ENCODE peak calls at places on chromosomes 12 and 14, in ten cellular contexts. J is sigmoid colon, S is A549, L is HepG2, M is tibial nerve, Y is esophagus muscularis mucosa, H is transverse colon, P is ovary, A is stomach, K is H1. B is an unnamed sample.

GRCh38 chr12:105369014-105369413 is 38.5 kb downstream of the C12orf75 start:
- DNase-seq in Y (no peak), M (no peak), J (no peak), S (no peak), A (no peak), P (no peak), H (no peak), K (no peak), L (no peak), B (no peak)

GRCh38 chr12:108430926-108431325 is 84.2 kb upstream of the FICD start:
- DNase-seq in L (no peak), S (no peak), K (no peak), Y (no peak), P (no peak), A (no peak), J (no peak), H (no peak), M (no peak), B (no peak)

GRCh38 chr12:108793756-108794441 is 62.6 kb upstream of the CORO1C start:
- DNase-seq in P (no peak), S (no peak), H (peak), L (peak), Y (no peak), M (no peak), K (no peak), A (no peak), J (peak), B (no peak)

GRCh38 chr12:60266381-60266852 is 670.6 kb downstream of the SLC16A7 start:
- DNase-seq in P (no peak), H (no peak), A (no peak), M (no peak), L (peak), S (peak), J (no peak), Y (no peak), K (no peak), B (no peak)

GRCh38 chr14:105484069-105484996 is 2.4 kb upstream of the CRIP1 start:
- DNase-seq in J (no peak), A (no peak), M (no peak), Y (no peak), L (no peak), K (peak), P (no peak), H (no peak), S (no peak), B (peak)

GRCh38 chr12:57621497-57622292 is 10.5 kb downstream of the ARHGEF25 start:
- DNase-seq in S (peak), Y (no peak), A (peak), M (no peak), P (peak), K (peak), L (no peak), H (peak), J (peak), B (peak)

GRCh38 chr12:131810672-131811071 is 17.5 kb upstream of the MMP17 start:
- DNase-seq in L (no peak), S (no peak), H (no peak), Y (no peak), J (no peak), P (no peak), M (no peak), A (no peak), K (no peak), B (no peak)

GRCh38 chr12:69662764-69663163 is 36.3 kb downstream of the BEST3 start:
- DNase-seq in J (no peak), P (no peak), H (no peak), S (no peak), L (no peak), Y (no peak), K (no peak), M (no peak), A (no peak), B (no peak)

GRCh38 chr14:60648169-60648933 is 926 bp downstream of the SIX1 start:
- DNase-seq in M (no peak), L (no peak), J (no peak), H (no peak), P (no peak), S (peak), A (no peak), K (no peak), Y (no peak), B (peak)

GRCh38 chr12:50765325-50765911 is 1.5 kb downstream of the ATF1 start:
- DNase-seq in Y (no peak), L (peak), M (no peak), H (peak), A (peak), S (peak), J (no peak), K (no peak), P (no peak), B (peak)

GRCh38 chr14:89214221-89214965 is 202.6 kb downstream of the FOXN3 start:
- DNase-seq in P (no peak), S (peak), K (no peak), L (peak), M (no peak), Y (no peak), H (peak), J (no peak), A (peak), B (no peak)

GRCh38 chr12:21823581-21823980 is 49.1 kb upstream of the KCNJ8 start:
- DNase-seq in L (no peak), J (peak), S (no peak), A (no peak), M (peak), K (peak), P (peak), H (no peak), Y (no peak), B (peak)

GRCh38 chr12:27998170-27999110 is 25.9 kb upstream of the PTHLH start:
- DNase-seq in L (no peak), Y (no peak), S (no peak), H (no peak), P (no peak), A (no peak), J (no peak), K (no peak), M (no peak), B (no peak)

GRCh38 chr12:122200541-122201175 is 2.9 kb upstream of the B3GNT4 start:
- DNase-seq in L (no peak), K (no peak), M (no peak), P (no peak), H (no peak), Y (no peak), S (no peak), A (no peak), J (no peak), B (peak)

GRCh38 chr12:122202017-122202416 is 1.5 kb upstream of the B3GNT4 start:
- DNase-seq in Y (no peak), L (no peak), H (no peak), P (no peak), M (no peak), S (no peak), A (no peak), K (no peak), J (no peak), B (no peak)

GRCh38 chr12:122203301-122203967 is at the start of gene B3GNT4:
- DNase-seq in J (no peak), S (peak), M (no peak), K (peak), H (peak), Y (no peak), A (peak), L (no peak), P (peak), B (peak)

GRCh38 chr12:122199484-122200355 is 3.8 kb upstream of the B3GNT4 start:
- DNase-seq in Y (no peak), S (no peak), H (no peak), K (no peak), J (no peak), M (no peak), P (no peak), L (no peak), A (no peak), B (no peak)

DNA sequence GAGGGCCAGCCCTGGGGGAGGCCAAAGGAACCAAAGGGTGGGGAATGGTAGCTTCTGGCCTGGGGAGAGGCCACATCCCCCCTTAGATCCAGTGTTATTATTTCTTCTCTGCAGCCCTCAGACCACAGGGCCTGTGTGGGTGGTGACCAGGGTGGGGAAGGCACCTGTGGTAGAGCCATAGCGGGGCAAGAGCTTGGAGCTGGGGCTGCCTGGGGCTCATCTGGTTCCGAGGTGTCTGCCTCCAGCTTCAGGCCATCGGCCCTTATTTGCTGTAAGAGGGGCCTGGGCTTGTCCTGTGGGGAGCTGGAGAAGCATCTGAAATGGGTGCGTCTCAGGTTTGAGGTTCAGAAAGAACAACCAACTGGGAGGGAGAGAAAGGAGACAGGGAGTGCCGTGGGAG is 2.1 kb upstream of the B3GNT4 start:
- DNase-seq in K (no peak), A (no peak), J (no peak), S (no peak), Y (no peak), H (no peak), L (no peak), P (no peak), M (no peak), B (no peak)
- TF ChIP-seq EP300 in K (no peak), A (no peak), J (no peak), S (no peak), Y (no peak), H (no peak), L (no peak), P (no peak), M (no peak), B (no peak)

GRCh38 chr12:116861331-116861730 is 19.9 kb downstream of the HRK start:
- DNase-seq in K (no peak), S (no peak), A (no peak), Y (no peak), H (peak), P (peak), M (no peak), L (no peak), J (no peak), B (no peak)
- TF ChIP-seq EP300 in K (no peak), S (no peak), A (no peak), Y (no peak), H (no peak), P (no peak), M (no peak), L (no peak), J (no peak), B (no peak)

GRCh38 chr14:101823511-101824120 is 62.1 kb downstream of the PPP2R5C start:
- DNase-seq in P (no peak), K (no peak), S (no peak), J (peak), L (no peak), A (peak), Y (no peak), M (no peak), H (peak), B (no peak)
- TF ChIP-seq EP300 in P (no peak), K (no peak), S (no peak), J (peak), L (no peak), A (no peak), Y (no peak), M (no peak), H (no peak), B (no peak)

DNA sequence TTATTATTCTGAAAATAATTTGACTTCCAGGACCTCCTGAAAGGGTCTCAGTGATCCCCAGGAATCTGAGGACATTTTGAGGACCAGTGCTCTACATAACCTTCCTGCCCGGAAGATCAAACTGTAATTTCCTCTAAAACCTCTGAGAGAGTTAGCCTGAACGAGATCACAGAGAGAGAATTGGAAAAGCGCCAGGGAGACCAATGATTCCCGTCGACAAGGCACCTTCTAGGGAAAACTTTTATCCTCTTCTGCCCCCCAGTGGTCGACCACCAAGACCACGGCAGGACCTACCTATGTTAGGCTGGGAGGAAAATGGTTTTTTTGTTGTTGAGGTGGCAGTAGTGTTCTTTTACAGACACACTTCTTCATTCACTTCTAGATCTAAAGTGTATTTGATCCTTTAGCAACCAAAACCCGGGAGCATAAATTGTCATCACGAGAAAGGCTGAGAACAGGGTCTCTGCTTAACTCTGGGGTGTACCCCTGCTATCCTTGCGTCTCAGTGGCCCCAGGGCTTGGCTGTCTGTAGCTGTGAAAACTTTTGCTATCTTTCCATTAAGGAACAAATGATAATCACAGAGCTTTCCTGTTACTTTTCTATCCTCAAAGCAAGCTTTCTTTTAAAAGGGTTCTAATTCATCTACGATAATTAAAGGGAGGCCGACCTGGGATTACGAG is 62.9 kb upstream of the NID2 start:
- DNase-seq in Y (no peak), A (peak), J (peak), L (peak), H (peak), M (peak), K (peak), S (peak), P (peak), B (no peak)
- TF ChIP-seq EP300 in Y (no peak), A (no peak), J (no peak), L (no peak), H (no peak), M (no peak), K (no peak), S (no peak), P (no peak), B (no peak)

DNA sequence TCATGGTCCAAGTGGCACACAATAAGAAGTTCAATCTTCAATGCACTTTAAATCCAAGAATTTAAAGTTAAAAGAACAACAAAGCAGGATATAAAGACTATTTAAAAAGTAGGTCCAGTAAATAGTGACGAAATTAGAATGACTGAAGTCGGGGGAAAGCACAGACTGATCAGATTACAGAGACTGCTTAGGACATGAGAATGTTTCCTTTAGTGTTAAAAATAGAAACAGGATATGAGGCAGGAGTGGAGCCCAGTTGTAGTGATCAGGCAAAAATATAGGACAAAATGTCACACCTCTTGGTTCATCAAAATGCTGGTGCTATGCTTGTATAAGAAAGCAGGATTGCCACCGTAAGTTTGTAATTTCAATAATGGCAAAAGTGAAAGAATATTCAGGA is 52.2 kb upstream of the CD163 start:
- DNase-seq in A (no peak), L (no peak), Y (no peak), K (no peak), M (no peak), P (no peak), J (no peak), H (no peak), S (no peak), B (no peak)
- TF ChIP-seq EP300 in A (no peak), L (no peak), Y (peak), K (no peak), M (peak), P (no peak), J (peak), H (no peak), S (no peak), B (peak)

DNA sequence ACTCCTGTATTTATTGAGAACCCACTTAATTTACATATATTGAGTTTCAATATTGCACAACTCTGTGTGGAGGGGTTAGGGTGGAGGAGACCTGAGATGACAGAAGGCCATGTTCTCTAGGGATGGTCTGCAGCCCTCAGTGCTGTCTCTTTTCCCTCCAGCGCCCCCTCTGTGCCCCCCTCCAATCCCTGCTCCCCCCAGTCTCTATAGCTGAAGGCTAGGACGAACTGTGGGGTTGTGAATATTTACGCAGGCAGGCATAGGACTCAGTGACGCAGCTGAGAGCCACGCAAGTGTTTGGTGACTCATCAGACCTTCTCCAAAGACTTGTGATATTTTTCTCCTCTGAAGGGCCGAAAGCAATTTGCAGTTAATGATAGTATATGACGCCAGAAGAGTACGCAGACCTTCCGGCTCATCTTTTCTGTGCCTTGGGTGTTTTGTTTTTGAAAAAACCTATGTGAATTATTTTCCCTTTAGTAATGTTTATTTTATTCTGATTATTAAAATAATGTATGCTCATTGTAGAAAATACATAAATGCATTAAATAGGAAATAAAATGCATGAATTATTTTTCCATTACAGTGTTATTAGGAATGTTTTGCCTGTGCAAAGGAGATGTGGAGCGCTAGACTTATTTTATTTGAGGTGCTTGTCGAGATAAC is 85.3 kb downstream of the SLC25A47 start:
- DNase-seq in M (no peak), J (no peak), S (peak), Y (no peak), L (no peak), H (no peak), K (no peak), P (no peak), A (no peak), B (peak)
- TF ChIP-seq EP300 in M (no peak), J (no peak), S (peak), Y (no peak), L (no peak), H (no peak), K (no peak), P (no peak), A (no peak), B (no peak)

DNA sequence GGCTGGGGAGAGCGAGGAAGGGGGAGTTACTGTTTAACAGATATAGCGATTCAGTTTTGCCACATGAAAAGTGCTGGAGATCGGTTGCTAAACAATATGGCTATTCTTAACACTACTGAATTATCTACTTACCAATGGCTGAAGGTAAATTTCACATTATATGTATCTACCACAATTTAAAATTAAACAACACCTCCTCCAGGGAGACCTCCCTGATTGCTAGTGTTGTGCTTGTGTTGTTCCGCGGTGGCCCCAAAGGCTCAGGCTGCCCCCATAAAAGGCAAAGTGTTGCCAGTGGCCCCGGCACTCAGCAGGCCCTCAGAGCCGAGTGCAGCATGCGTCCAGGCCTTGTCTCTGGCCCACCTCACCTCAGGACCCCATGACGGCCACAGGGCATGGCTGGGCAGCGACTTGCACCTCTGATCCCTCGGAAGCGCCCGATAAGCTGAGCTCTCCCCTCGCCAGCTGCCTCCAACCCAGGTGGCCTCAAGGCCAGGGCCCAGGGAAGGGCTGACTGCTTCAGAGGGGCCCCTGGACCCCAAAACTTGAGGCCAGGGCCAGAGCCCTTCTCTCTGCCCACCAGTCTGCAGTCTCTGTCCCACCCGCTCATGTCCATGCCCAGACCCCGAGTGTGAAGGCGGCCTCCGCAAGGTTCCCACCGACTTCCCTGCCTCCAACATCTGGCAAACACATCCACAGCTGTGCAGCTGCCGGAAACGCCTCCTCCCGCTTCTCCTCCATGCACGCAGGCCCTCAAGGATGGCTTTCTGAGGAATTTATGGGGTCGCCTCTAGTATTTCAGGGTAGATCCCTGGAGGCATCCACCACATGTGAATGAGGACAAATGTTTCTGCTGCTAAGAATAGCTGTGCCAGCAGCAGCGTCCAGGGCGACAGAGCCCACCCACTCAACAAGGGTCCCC is 60.0 kb downstream of the NCOR2 start:
- DNase-seq in K (no peak), P (no peak), Y (no peak), H (no peak), S (no peak), M (peak), A (no peak), L (no peak), J (no peak), B (no peak)
- TF ChIP-seq EP300 in K (no peak), P (no peak), Y (no peak), H (no peak), S (no peak), M (no peak), A (no peak), L (no peak), J (no peak), B (no peak)

GRCh38 chr14:51491036-51491545 is 160.6 kb upstream of the FRMD6 start:
- DNase-seq in S (no peak), L (no peak), H (no peak), J (no peak), A (no peak), Y (no peak), P (no peak), K (no peak), M (no peak), B (no peak)

GRCh38 chr14:51488569-51489220 is 163.0 kb upstream of the FRMD6 start:
- DNase-seq in P (no peak), Y (no peak), L (no peak), J (no peak), S (no peak), H (no peak), A (no peak), K (no peak), M (no peak), B (no peak)

GRCh38 chr14:51495319-51495718 is 156.4 kb upstream of the FRMD6 start:
- DNase-seq in S (no peak), L (no peak), J (no peak), Y (no peak), K (no peak), A (no peak), H (no peak), M (no peak), P (no peak), B (no peak)

GRCh38 chr14:51490205-51490604 is 161.5 kb upstream of the FRMD6 start:
- DNase-seq in L (no peak), P (no peak), H (no peak), Y (no peak), J (no peak), M (no peak), K (no peak), A (no peak), S (no peak), B (no peak)

GRCh38 chr14:51491776-51492175 is 159.9 kb upstream of the FRMD6 start:
- DNase-seq in S (no peak), L (no peak), J (no peak), K (no peak), P (no peak), A (no peak), H (no peak), Y (no peak), M (no peak), B (no peak)
- TF ChIP-seq EP300 in S (no peak), L (no peak), J (no peak), K (no peak), P (no peak), A (no peak), H (no peak), Y (no peak), M (no peak), B (no peak)

DNA sequence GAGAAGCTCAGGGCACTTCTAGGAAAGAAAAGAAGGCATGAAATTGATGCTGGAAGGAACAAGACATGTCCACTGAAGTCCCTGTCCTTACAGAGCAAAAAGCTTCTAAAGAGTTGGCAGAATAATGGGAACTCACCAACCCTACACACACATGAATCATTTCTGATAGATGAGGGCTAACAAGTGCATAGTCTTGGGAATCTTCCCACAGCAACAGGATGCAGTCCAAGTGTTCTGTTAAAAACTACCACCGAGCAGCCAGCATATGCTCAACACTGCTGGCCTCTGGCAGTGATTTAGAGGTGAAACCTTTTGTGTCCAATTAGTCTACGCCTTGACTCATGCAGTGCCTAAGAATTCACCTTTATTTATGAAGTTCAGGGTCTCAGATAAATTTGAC is 44.9 kb downstream of the RHOJ start:
- DNase-seq in Y (no peak), S (no peak), L (no peak), H (no peak), P (no peak), J (no peak), A (no peak), M (no peak), K (no peak), B (no peak)
- TF ChIP-seq EP300 in Y (no peak), S (no peak), L (no peak), H (no peak), P (no peak), J (no peak), A (no peak), M (no peak), K (no peak), B (no peak)